ENCODE peak calls at places on chromosomes 11 and 22, in five cellular contexts. G is left ventricle myocardium inferior, F is H9, P is MCF 10A, I is lower leg skin. Z is an unnamed sample.

GRCh38 chr11:70500076-70500847 is 101.9 kb downstream of the CTTN start:
- DNase-seq in I (no peak), F (no peak), P (no peak), G (peak), Z (no peak)

GRCh38 chr11:73950869-73951710 is at the start of gene DNAJB13:
- DNase-seq in I (no peak), F (peak), P (peak), G (no peak), Z (no peak)

GRCh38 chr11:123568367-123568870 is 86.0 kb downstream of the SCN3B start:
- DNase-seq in G (no peak), I (no peak), F (no peak), P (no peak), Z (no peak)

GRCh38 chr11:86588566-86589090 is 83.8 kb downstream of the ME3 start:
- DNase-seq in G (no peak), I (no peak), P (no peak), F (no peak), Z (no peak)

GRCh38 chr11:76885390-76886097 is 24.8 kb downstream of the ACER3 start:
- DNase-seq in P (peak), G (no peak), F (no peak), I (no peak), Z (no peak)

GRCh38 chr11:60088364-60088763 is at the start of gene MS4A2:
- DNase-seq in G (no peak), P (no peak), F (no peak), I (no peak), Z (no peak)

GRCh38 chr22:29152381-29153138 is 53.1 kb upstream of the EMID1 start:
- DNase-seq in G (peak), F (peak), I (no peak), P (no peak), Z (no peak)

GRCh38 chr11:68598816-68599653 is 85.3 kb upstream of the GAL start:
- DNase-seq in I (no peak), F (no peak), P (no peak), G (no peak), Z (no peak)

GRCh38 chr22:17131686-17132085 is 10.5 kb upstream of the TMEM121B start:
- DNase-seq in I (no peak), P (no peak), F (no peak), G (no peak), Z (no peak)

GRCh38 chr11:770642-771616 is 6.4 kb downstream of the GATD1 start:
- DNase-seq in G (no peak), I (peak), P (no peak), F (peak), Z (no peak)

GRCh38 chr11:47433991-47434786 is 8.0 kb upstream of the PSMC3 start:
- DNase-seq in F (no peak), I (no peak), G (no peak), P (no peak), Z (no peak)

GRCh38 chr11:119680899-119681370 is 48.1 kb downstream of the NECTIN1 start:
- DNase-seq in I (no peak), F (no peak), G (peak), P (no peak), Z (no peak)

GRCh38 chr11:109926941-109927340 is 166.3 kb upstream of the ZC3H12C start:
- DNase-seq in F (no peak), I (no peak), P (no peak), G (no peak), Z (no peak)

GRCh38 chr11:113204280-113204679 is 110.1 kb upstream of the TTC12 start:
- DNase-seq in G (no peak), I (no peak), P (peak), F (no peak), Z (no peak)

GRCh38 chr11:93541884-93542752 is 1.1 kb downstream of the SMCO4 start:
- DNase-seq in F (peak), I (peak), P (peak), G (peak), Z (no peak)

GRCh38 chr11:78773077-78773476 is 198.4 kb upstream of the NARS2 start:
- DNase-seq in I (no peak), G (no peak), F (no peak), P (peak), Z (no peak)

GRCh38 chr11:77198440-77198849 is 70.4 kb downstream of the MYO7A start:
- DNase-seq in F (peak), I (peak), G (no peak), P (peak), Z (peak)

GRCh38 chr11:28938091-28938490 is 829.9 kb downstream of the METTL15 start:
- DNase-seq in P (no peak), I (no peak), F (no peak), G (no peak), Z (no peak)

GRCh38 chr22:33842421-33843094 is 77.7 kb downstream of the LARGE1 start:
- DNase-seq in P (no peak), G (no peak), I (no peak), F (no peak), Z (no peak)

GRCh38 chr22:41885576-41885975 is 29.3 kb downstream of the SHISA8 start:
- DNase-seq in I (no peak), F (no peak), G (no peak), P (no peak), Z (no peak)

DNA sequence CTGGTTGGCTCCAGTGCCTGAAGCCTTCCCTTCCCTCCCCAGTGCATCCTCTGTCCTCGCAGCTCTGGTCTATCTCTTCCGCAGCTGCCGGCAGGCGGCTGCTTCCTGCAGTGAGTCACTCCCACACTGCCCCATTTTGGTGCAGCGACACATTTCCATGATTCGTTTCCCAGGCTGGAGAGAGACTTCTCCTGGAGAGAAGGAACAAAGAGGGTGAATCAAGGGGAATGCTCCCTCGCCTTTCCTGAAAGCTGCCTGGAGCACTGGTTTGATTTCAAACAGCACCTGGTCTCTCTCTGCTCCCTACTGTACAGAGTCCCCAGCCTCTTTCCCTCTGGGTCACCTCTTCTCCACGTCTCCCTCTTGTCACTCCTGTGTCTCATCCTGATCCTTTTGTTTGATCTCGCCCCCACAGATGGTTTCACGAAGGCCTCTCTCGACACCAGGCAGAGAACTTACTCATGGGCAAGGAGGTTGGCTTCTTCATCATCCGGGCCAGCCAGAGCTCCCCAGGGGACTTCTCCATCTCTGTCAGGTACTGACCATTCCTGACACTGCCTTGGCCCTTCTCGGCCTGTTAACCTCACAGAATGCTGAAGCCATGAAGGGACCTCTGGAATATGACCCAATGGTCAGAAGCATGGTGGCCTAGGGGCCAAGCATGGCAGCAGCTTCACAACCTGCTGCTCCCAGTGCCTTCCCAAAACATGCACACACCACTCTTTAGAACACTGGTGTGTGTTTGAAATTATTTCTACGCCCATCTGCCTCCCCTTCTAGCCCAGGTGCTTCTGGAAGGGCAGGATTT is at the start of gene TMA7B:
- DNase-seq in P (peak), G (no peak), F (peak), I (no peak), Z (no peak)
- TF ChIP-seq CTCF in P (peak), G (peak), F (peak), I (no peak), Z (no peak)

DNA sequence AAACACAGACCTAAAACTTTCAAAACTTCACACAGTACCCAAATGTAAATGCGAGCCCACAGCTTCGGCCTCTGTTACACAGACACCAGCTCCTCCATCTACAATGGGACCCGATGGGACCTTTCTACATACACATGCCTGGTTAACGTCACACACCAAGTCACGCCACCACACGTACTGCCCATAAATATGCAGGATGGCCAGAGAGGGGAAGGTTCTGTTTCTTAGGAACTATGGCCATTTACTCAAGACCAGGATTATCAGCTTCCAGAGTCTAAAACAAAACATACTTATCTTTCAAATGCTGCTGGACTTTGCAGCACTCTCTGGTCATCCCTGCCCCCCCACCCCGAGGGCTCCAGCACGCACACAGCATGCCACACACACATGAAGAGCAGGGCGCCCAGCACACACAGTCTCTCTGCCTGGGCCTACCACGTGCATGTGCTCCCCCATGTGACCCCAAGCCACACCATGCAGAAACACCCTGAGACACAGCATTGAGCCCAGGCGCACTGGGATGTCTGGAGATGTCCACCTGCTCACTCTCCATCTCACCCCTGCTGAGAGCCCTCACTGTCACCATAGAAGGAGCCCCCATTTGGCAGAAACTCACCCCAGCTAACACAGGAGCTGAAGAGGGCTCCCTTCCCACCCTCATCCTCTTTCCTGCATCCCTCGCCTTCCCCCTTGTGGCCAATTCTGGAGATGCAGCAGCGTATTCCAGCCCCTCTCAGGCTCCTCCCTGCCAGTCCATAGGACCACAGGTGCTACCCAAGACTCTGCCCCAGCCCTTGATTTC is 61.8 kb downstream of the SLC22A12 start:
- DNase-seq in P (peak), F (peak), G (peak), I (peak), Z (peak)
- TF ChIP-seq CTCF in P (peak), F (peak), G (peak), I (no peak), Z (peak)

GRCh38 chr11:41498726-41499125 is 39.3 kb upstream of the LRRC4C start:
- DNase-seq in I (no peak), P (peak), G (no peak), F (no peak), Z (no peak)
- TF ChIP-seq CTCF in I (no peak), P (peak), G (peak), F (peak), Z (no peak)

GRCh38 chr11:30960387-30960992 is 374.3 kb upstream of the MPPED2 start:
- DNase-seq in F (no peak), I (no peak), G (no peak), P (peak), Z (no peak)
- TF ChIP-seq CTCF in F (peak), I (no peak), G (peak), P (peak), Z (no peak)

DNA sequence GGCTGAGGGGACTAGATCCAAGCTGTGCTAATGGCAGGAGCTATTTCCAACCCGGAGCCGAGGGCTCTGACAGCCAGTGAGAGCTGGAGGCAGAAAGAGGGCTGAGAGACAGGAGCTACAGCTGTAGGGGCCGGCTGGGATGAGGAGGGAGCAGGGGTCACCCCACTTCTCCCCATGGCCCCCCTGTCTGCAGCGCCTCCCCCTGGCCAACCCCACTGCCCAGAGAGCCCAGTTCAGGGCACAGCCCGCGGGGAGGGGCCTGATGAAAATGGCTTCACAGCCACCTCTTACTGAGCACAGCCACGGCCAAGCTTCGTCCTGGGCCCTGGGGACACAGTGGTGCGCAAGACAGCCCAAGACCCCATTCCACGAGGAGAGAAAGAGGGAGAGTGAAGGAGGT is 27.9 kb downstream of the RPL3 start:
- DNase-seq in I (no peak), F (peak), G (no peak), P (no peak), Z (no peak)
- TF ChIP-seq CTCF in I (no peak), F (peak), G (no peak), P (peak), Z (no peak)

GRCh38 chr11:124745835-124746620 is 6.0 kb downstream of the VSIG2 start:
- DNase-seq in F (peak), G (no peak), I (no peak), P (no peak), Z (no peak)

GRCh38 chr11:124745270-124745834 is 5.6 kb downstream of the NRGN start:
- DNase-seq in G (no peak), F (peak), P (no peak), I (no peak), Z (no peak)

GRCh38 chr11:124748100-124748418 is 4.0 kb downstream of the VSIG2 start:
- DNase-seq in F (no peak), I (no peak), G (no peak), P (no peak), Z (no peak)

GRCh38 chr11:124747406-124748099 is 4.5 kb downstream of the VSIG2 start:
- DNase-seq in P (no peak), F (no peak), I (no peak), G (no peak), Z (no peak)

DNA sequence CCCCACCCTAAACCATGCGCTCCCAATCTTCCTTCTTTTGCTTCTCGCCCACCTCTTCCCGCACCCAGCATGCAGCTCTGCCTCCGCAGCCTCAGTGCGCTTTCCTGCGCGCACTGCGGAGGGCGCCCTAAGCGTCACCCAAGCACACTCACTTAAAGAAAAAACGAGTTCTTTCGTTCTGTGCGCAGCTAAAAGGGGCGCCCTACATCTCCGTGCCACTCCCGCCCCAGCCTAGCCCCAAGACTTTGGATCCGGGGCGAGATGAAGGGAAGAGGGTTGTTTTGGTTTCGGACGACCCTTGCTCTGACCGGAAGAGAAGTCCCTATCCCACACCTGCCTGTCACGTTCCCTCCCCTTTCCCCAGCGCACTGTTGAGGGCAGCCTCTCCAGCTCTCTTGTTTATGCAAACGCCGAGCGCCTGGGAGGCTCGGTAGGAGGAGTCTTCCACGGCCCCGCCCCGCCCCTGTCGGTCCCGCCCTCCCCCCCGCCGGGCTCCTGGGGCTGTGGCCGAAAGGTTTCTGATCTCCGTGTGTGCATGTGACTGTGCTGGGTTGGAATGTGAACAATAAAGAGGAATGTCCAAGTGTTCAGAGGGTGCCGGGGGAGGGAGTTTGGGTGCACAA is 5.3 kb downstream of the VSIG2 start:
- DNase-seq in F (peak), G (peak), I (peak), P (peak), Z (peak)
- TF ChIP-seq CTCF in F (peak), G (peak), I (no peak), P (peak), Z (no peak)

GRCh38 chr11:97269527-97269926 is 879.7 kb downstream of the JRKL start:
- DNase-seq in P (peak), I (no peak), F (no peak), G (no peak), Z (no peak)
- TF ChIP-seq CTCF in P (peak), I (no peak), F (peak), G (no peak), Z (no peak)

GRCh38 chr22:45087802-45088201 is 75.9 kb upstream of the NUP50 start:
- DNase-seq in G (no peak), F (no peak), I (no peak), P (no peak), Z (no peak)

GRCh38 chr22:45077826-45078334 is 68.1 kb upstream of the PHF21B start:
- DNase-seq in F (no peak), I (no peak), G (no peak), P (no peak), Z (no peak)

GRCh38 chr22:45083659-45084305 is 74.0 kb upstream of the PHF21B start:
- DNase-seq in I (no peak), G (no peak), F (no peak), P (peak), Z (no peak)

GRCh38 chr22:45084400-45084920 is 74.7 kb upstream of the PHF21B start:
- DNase-seq in G (no peak), P (no peak), I (no peak), F (no peak), Z (no peak)

GRCh38 chr22:45082795-45083194 is 73.0 kb upstream of the PHF21B start:
- DNase-seq in P (peak), F (peak), I (no peak), G (no peak), Z (no peak)
- TF ChIP-seq CTCF in P (peak), F (peak), I (no peak), G (peak), Z (no peak)

GRCh38 chr11:64717268-64717578 is 5.8 kb downstream of the NRXN2 start:
- DNase-seq in F (no peak), G (no peak), I (no peak), P (no peak), Z (no peak)

GRCh38 chr11:64713781-64714363 is 9.1 kb downstream of the NRXN2 start:
- DNase-seq in P (no peak), F (peak), G (no peak), I (no peak), Z (no peak)

GRCh38 chr11:64716471-64717267 is 6.3 kb downstream of the NRXN2 start:
- DNase-seq in F (no peak), I (no peak), G (no peak), P (no peak), Z (no peak)

GRCh38 chr11:64714664-64715063 is 8.3 kb downstream of the NRXN2 start:
- DNase-seq in P (no peak), I (no peak), F (no peak), G (no peak), Z (no peak)

DNA sequence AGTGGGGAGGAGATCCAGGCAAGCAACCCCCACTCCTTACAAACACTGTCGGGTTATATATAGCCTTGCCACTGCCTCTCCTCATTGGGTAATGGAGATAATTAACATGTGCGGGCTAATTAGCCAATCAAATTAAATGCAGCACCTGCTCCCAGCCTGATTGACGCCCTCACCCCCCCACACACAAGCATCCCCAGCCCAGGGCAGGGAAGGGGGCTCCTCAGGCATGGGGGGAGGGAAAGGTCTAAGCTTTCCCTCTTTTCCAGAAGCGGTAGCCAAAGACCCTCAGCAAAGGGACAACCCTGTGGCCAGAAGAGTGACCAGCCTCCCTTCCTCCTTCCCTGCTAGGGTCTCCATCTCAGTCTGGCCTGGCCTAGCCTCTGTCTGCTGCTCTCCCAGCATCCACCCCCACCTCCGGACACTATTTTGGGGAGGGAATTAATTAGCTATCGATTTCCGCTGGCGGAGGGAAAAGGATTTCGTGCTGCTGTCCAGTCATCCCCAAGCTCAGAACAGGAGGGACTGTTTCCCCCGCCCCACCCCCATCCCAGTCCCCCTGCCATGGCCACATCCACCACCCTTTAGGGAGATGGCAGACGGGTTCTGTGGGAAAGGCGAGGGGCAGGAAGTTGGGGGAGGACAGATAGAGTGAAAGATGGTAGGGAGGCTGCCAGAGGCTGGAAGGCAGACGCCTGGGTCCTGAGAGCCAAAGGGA is 7.1 kb downstream of the NRXN2 start:
- DNase-seq in I (no peak), P (no peak), F (no peak), G (no peak), Z (no peak)
- TF ChIP-seq CTCF in I (no peak), P (no peak), F (no peak), G (no peak), Z (no peak)

Z was measured in omental fat pad.